ENCODE peak calls at places on chromosomes 16 and 17, in seven cellular contexts. L, P, Z, A, C, X and N are unnamed samples.

GRCh38 chr17:39536468-39536867 is 71.3 kb downstream of the NEUROD2 start:
- DNase-seq in L (no peak), P (no peak), Z (no peak), A (no peak), C (no peak), X (no peak), N (no peak)

GRCh38 chr16:31451681-31452351 is 7.5 kb upstream of the ARMC5 start:
- DNase-seq in L (no peak), P (peak), Z (peak), A (no peak), C (peak), X (peak), N (no peak)

GRCh38 chr17:81558941-81559806 is 7.0 kb upstream of the FAAP100 start:
- DNase-seq in L (no peak), P (no peak), Z (no peak), A (no peak), C (no peak), X (no peak), N (no peak)

GRCh38 chr17:56754523-56755208 is 79.1 kb downstream of the C17orf67 start:
- DNase-seq in L (no peak), P (peak), Z (no peak), A (no peak), C (peak), X (no peak), N (no peak)

GRCh38 chr17:7043195-7043543 is 723 bp downstream of the SLC16A11 start:
- DNase-seq in L (no peak), P (no peak), Z (no peak), A (no peak), C (no peak), X (no peak), N (peak)

GRCh38 chr17:72357764-72358365 is 237.0 kb downstream of the SOX9 start:
- DNase-seq in L (no peak), P (no peak), Z (no peak), A (no peak), C (peak), X (no peak), N (no peak)

GRCh38 chr16:58464916-58465731 is 34.8 kb upstream of the NDRG4 start:
- DNase-seq in L (no peak), P (no peak), Z (no peak), A (no peak), C (peak), X (no peak), N (no peak)

GRCh38 chr16:26599786-26600107 is 467.0 kb upstream of the C16orf82 start:
- DNase-seq in L (no peak), P (no peak), Z (no peak), A (no peak), C (no peak), X (no peak), N (no peak)

GRCh38 chr17:82984751-82985435 is 94.5 kb upstream of the METRNL start:
- DNase-seq in L (no peak), P (no peak), Z (no peak), A (no peak), C (peak), X (no peak), N (no peak)

GRCh38 chr16:11384184-11384955 is 39.1 kb downstream of the RMI2 start:
- DNase-seq in L (no peak), P (no peak), Z (peak), A (no peak), C (no peak), X (peak), N (no peak)

GRCh38 chr17:76405607-76405966 is 21.2 kb downstream of the SPHK1 start:
- DNase-seq in L (no peak), P (no peak), Z (no peak), A (no peak), C (no peak), X (no peak), N (no peak)

GRCh38 chr17:34361478-34362061 is 1.5 kb downstream of the CCL1 start:
- DNase-seq in L (peak), P (peak), Z (peak), A (peak), C (peak), X (peak), N (peak)

GRCh38 chr17:78356163-78356713 is 3.6 kb downstream of the SOCS3 start:
- DNase-seq in L (no peak), P (peak), Z (peak), A (peak), C (peak), X (peak), N (peak)

GRCh38 chr16:22380529-22380928 is 6.1 kb upstream of the CDR2 start:
- DNase-seq in L (no peak), P (peak), Z (no peak), A (no peak), C (no peak), X (no peak), N (no peak)

GRCh38 chr17:73760186-73760758 is 116.0 kb upstream of the SDK2 start:
- DNase-seq in L (no peak), P (no peak), Z (no peak), A (no peak), C (no peak), X (no peak), N (no peak)

GRCh38 chr16:74723224-74723623 is 22.6 kb upstream of the MLKL start:
- DNase-seq in L (no peak), P (no peak), Z (no peak), A (no peak), C (no peak), X (no peak), N (no peak)

GRCh38 chr17:45366049-45366448 is 49.2 kb upstream of the MAP3K14 start:
- DNase-seq in L (no peak), P (no peak), Z (no peak), A (no peak), C (no peak), X (peak), N (no peak)

GRCh38 chr16:5075637-5076036 is 4.0 kb downstream of the ALG1 start:
- DNase-seq in L (no peak), P (no peak), Z (no peak), A (no peak), C (no peak), X (no peak), N (no peak)

GRCh38 chr16:89400740-89401139 is 89.6 kb downstream of the ANKRD11 start:
- DNase-seq in L (no peak), P (no peak), Z (no peak), A (no peak), C (no peak), X (no peak), N (no peak)

GRCh38 chr16:89670496-89671431 is 13.1 kb downstream of the SPATA33 start:
- DNase-seq in L (no peak), P (peak), Z (no peak), A (no peak), C (peak), X (no peak), N (no peak)

DNA sequence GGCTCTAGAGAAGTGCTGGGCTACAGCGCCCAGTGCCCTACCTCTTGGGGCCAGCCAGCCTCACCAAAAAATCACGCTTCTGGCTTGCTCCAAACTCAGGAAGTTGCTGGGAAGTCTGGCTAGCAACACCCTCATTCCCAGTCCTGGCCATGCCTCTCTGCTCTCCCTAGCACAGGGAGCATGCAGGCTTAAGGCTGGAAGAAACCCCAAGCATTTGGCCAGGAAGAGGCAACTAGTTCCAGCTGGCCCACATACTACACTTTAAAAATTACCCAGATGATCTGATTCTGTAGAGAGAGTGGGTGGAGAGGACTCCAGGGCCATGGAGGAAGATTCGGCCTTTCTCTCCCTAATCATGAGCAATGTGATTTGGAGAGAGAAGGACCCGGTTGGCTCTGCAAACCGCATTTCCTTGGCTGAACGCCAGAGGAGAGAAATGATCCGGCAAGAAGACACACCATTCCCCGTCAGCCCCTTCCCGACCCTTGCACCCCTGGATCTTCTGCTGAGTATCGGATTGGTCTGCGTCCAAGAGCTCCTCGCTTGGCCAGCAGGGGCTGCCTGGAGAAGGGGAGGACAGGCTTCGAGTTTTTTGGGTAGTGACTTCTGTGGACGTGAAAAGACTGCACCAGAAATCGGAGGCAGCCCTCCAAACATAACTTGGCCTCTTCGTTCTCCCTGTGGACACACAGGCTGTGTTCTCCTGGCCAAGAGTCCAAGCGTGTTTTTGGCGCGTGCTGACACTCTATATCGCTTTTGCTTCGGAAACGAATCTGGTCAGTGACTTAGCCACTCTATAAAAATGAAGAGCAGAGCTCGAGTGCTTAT is 406.3 kb downstream of the WWOX start:
- DNase-seq in L (no peak), P (peak), Z (no peak), A (no peak), C (peak), X (peak), N (no peak)
- H3K4me3 ChIP-seq in L (no peak), P (no peak), Z (peak), A (no peak), C (no peak), X (peak), N (no peak)

GRCh38 chr17:43528988-43529814 is 16.9 kb downstream of the ETV4 start:
- DNase-seq in L (no peak), P (no peak), Z (no peak), A (no peak), C (no peak), X (no peak), N (no peak)

GRCh38 chr17:43530303-43531081 is 15.6 kb downstream of the ETV4 start:
- DNase-seq in L (no peak), P (peak), Z (no peak), A (no peak), C (peak), X (peak), N (no peak)

GRCh38 chr17:43531082-43531378 is 15.1 kb downstream of the ETV4 start:
- DNase-seq in L (no peak), P (no peak), Z (no peak), A (no peak), C (no peak), X (no peak), N (no peak)

GRCh38 chr17:43528319-43528987 is 17.7 kb downstream of the ETV4 start:
- DNase-seq in L (no peak), P (peak), Z (no peak), A (no peak), C (peak), X (no peak), N (no peak)

DNA sequence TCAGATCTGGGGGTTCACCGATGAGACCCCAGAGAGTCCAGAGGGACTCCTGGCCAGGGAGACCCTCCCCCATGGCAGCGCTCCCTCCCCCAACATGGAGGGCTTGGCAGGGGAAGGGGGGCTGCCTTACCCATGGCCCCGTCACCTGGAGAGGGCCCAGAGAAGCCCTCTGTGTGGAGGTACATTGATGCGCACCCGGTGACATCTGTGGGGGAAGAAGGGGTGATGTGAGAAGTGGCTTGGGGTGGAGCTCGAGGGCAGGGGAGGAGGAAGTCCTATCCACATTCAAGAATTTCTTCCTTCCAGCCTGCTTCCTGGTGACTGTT is 16.2 kb downstream of the ETV4 start:
- DNase-seq in L (no peak), P (no peak), Z (no peak), A (no peak), C (no peak), X (no peak), N (no peak)
- H3K27ac ChIP-seq in L (no peak), P (peak), Z (no peak), A (no peak), C (peak), X (peak), N (no peak)

GRCh38 chr16:3171181-3171854 is 16.7 kb upstream of the OR1F1 start:
- DNase-seq in L (no peak), P (no peak), Z (no peak), A (no peak), C (no peak), X (peak), N (no peak)
- H3K4me3 ChIP-seq in L (peak), P (no peak), Z (peak), A (peak), C (no peak), X (peak), N (peak)

GRCh38 chr16:68685685-68686478 is 40.8 kb downstream of the CDH3 start:
- DNase-seq in L (no peak), P (no peak), Z (no peak), A (no peak), C (no peak), X (no peak), N (no peak)

GRCh38 chr16:68681038-68681437 is 35.9 kb downstream of the CDH3 start:
- DNase-seq in L (no peak), P (no peak), Z (no peak), A (no peak), C (no peak), X (no peak), N (no peak)

GRCh38 chr16:68689921-68690320 is 44.8 kb downstream of the CDH3 start:
- DNase-seq in L (no peak), P (no peak), Z (no peak), A (no peak), C (no peak), X (no peak), N (no peak)

DNA sequence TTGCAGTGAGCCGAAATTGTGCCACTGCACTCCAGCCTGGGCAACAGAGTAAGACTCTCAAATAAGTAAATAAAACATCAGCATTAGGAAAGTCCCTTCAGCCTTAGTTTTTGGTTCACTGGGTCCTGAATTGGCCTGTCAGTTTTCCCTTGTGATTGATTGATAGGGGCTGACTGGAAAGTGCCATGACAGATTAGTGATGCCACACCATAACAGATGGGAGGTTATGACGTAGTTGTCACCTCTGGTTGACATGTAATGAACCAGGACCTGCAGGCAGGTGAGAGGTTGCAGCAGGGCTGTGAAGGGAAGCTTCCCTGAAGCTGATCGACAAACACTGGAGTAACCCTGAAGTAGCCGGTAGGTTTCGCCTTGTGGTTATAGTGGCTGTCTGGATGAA is 41.8 kb downstream of the CDH3 start:
- DNase-seq in L (no peak), P (no peak), Z (no peak), A (no peak), C (no peak), X (no peak), N (no peak)
- H3K27ac ChIP-seq in L (no peak), P (no peak), Z (no peak), A (no peak), C (no peak), X (no peak), N (no peak)

GRCh38 chr16:1989826-1990335 is at the start of gene SYNGR3:
- DNase-seq in L (no peak), P (no peak), Z (peak), A (no peak), C (no peak), X (no peak), N (no peak)

GRCh38 chr16:1984347-1985225 is 593 bp downstream of the GFER start:
- DNase-seq in L (no peak), P (no peak), Z (no peak), A (no peak), C (peak), X (no peak), N (no peak)

GRCh38 chr16:1989209-1989825 is 453 bp upstream of the SYNGR3 start:
- DNase-seq in L (no peak), P (no peak), Z (peak), A (no peak), C (no peak), X (no peak), N (no peak)

GRCh38 chr16:1985466-1986150 is 1.6 kb downstream of the GFER start:
- DNase-seq in L (no peak), P (no peak), Z (no peak), A (no peak), C (no peak), X (no peak), N (no peak)

GRCh38 chr16:1987198-1987597 is 2.6 kb upstream of the SYNGR3 start:
- DNase-seq in L (no peak), P (no peak), Z (no peak), A (no peak), C (no peak), X (no peak), N (no peak)
- H3K4me3 ChIP-seq in L (no peak), P (no peak), Z (no peak), A (no peak), C (no peak), X (no peak), N (no peak)

DNA sequence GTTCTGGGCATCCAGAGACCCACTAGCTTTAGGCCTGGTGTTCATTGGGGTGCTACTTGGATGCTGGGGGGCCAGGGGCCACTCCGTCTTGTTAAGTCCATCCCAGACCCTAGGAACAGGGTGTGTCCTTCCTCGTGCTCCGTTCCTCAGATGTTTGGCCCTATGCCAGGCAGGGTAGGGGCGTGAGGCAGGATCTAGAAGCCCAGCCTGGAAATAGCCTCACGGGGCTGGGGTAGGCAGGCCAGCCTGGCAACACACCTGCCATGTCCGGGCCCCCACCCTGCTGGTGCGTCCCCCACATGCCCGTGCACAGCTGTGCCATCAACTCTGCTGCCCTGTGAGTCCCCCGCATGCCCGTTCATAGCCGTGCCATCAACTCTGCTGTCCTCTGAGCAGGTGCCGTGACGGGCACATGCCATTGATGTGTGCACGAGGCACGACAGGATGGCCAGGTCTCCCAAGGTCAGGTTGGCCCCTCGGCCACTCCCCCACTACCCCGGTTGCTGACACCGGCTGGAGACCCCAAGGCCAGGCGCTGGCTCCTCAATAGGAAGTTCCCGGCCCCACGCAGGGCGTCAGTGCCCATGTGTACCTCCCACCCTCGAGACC is 36.8 kb downstream of the GINS2 start:
- DNase-seq in L (no peak), P (no peak), Z (no peak), A (no peak), C (no peak), X (no peak), N (no peak)
- H3K27ac ChIP-seq in L (peak), P (peak), Z (peak), A (no peak), C (no peak), X (peak), N (no peak)

DNA sequence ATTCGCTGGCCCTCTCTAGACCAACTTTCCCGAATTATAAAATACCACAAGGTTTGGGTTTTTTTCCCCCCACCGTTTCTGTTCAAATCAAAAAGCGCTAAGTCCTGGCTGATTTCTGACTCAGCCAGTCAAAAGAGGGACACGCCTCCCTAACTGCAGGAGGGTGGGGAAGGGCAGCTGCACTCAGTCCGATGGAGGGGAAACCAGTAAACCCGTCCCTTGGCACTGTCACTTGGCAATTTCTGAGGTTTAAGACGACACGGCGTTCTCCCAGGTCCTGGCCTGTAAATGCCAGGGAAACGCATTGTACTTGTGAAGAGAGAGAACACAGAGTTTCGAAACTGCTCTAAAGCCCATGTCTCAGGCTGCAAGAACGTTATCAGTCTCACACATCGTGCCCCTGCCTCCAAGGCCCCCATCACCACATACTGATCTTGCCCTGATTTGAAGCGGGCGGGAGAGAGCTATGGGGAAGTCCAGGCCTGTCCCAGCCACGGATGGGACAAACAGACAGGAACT is 57.9 kb downstream of the ZFHX3 start:
- DNase-seq in L (no peak), P (peak), Z (no peak), A (no peak), C (peak), X (peak), N (no peak)
- H3K4me3 ChIP-seq in L (peak), P (no peak), Z (no peak), A (no peak), C (peak), X (peak), N (no peak)

DNA sequence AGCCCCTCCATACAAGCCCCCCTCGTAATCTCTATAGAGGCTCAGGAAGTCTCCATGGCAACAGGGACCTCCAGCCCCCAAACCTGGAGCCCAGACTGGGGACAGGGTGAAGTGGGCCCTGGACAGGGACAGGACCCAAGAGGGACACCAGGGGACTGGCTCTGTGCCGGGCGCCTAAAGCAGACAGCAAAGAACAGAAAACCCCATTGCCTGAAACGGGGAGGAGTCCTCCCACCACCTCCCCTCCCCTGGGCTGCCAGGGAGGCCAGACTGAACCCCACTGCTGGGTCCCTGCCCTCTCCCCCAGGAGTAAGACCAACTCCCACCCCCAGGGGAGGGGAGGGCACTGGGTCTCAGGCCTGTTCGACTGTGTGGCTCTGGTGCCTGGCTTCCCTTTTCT is 40.7 kb downstream of the CPNE2 start:
- DNase-seq in L (no peak), P (no peak), Z (no peak), A (no peak), C (no peak), X (peak), N (no peak)
- H3K27ac ChIP-seq in L (no peak), P (no peak), Z (peak), A (peak), C (no peak), X (no peak), N (peak)

DNA sequence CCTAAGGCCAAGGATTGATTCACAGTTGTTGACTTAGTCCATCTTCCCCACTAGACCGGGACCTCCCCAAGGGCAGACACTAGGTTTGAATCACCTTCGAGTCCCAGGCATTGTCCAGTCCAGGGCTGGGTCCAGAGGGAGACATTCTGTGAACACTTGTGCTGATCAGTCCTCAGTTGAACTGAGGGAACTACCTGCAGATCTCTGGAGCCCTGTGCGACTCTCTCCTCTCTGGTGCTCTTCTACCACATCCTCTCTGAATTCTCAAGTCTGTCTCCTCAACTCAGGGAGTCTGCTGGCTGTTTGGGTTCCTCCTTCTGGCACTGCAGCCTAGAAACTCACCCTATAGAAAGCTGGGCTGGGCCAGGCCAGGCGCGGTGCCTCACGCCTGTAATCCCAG is 10.8 kb downstream of the ZNF232 start:
- DNase-seq in L (no peak), P (no peak), Z (no peak), A (no peak), C (no peak), X (no peak), N (no peak)
- H3K4me3 ChIP-seq in L (no peak), P (no peak), Z (no peak), A (no peak), C (no peak), X (no peak), N (no peak)